ENCODE peak calls at places on chromosomes 3 and 15, in ten cellular contexts. Q, Z, E, K, R, F, G, D, N and J are unnamed samples.
A peak's percentile ranks its signal among the peaks of the same experiment; 100 is the strongest.

GRCh38 chr3:171776411-171776810 is 33.9 kb downstream of the PLD1 start:
- DNase-seq in Z (no peak), G (no peak), E (no peak), K (no peak), R (no peak), F (no peak), Q (no peak), N (no peak), D (no peak), J (no peak)

GRCh38 chr15:39976291-39977274 is 42.7 kb downstream of the EIF2AK4 start:
- DNase-seq in N (peak; percentile 70), F (no peak), R (peak; percentile 40), G (peak; percentile 18), K (no peak), E (peak; percentile 50), Z (peak; percentile 23), D (peak; percentile 55), Q (peak; percentile 65), J (peak; percentile 49)

GRCh38 chr15:101446527-101447167 is 42.9 kb downstream of the PCSK6 start:
- DNase-seq in R (no peak), Z (no peak), Q (no peak), D (no peak), F (no peak), N (no peak), E (no peak), G (no peak), K (no peak), J (no peak)

GRCh38 chr3:109265300-109265699 is 51.0 kb downstream of the DPPA2 start:
- DNase-seq in K (no peak), E (no peak), D (no peak), Q (no peak), G (no peak), N (no peak), Z (no peak), R (no peak), F (no peak), J (no peak)

GRCh38 chr15:71588746-71589145 is 221.6 kb upstream of the NR2E3 start:
- DNase-seq in N (no peak), Q (peak; percentile 40), G (peak; percentile 79), Z (no peak), R (no peak), K (no peak), D (no peak), E (no peak), F (no peak), J (no peak)

GRCh38 chr3:66468016-66468735 is 32.6 kb downstream of the LRIG1 start:
- DNase-seq in N (no peak), F (no peak), Z (no peak), Q (peak; percentile 89), E (no peak), K (no peak), R (no peak), G (no peak), D (no peak), J (no peak)

GRCh38 chr15:81929557-81929956 is 116.3 kb downstream of the MEX3B start:
- DNase-seq in G (no peak), Z (no peak), F (no peak), D (no peak), E (no peak), Q (no peak), N (no peak), K (no peak), R (no peak), J (no peak)

GRCh38 chr15:45499426-45499825 is 23.1 kb downstream of the SLC30A4 start:
- DNase-seq in Z (no peak), Q (peak; percentile 43), K (no peak), R (no peak), D (no peak), N (peak; percentile 32), F (no peak), E (no peak), G (no peak), J (no peak)

GRCh38 chr15:49370782-49371181 is 52.3 kb upstream of the FGF7 start:
- DNase-seq in F (no peak), R (no peak), Z (no peak), N (peak; percentile 3), E (peak; percentile 3), Q (peak; percentile 11), G (no peak), D (no peak), K (no peak), J (no peak)

GRCh38 chr15:57364282-57365007 is 11.9 kb upstream of the CGNL1 start:
- DNase-seq in Q (no peak), N (peak; percentile 14), D (no peak), F (no peak), R (no peak), E (peak; percentile 47), Z (no peak), G (no peak), K (no peak), J (no peak)

GRCh38 chr3:102141096-102141912 is 292.0 kb downstream of the NFKBIZ start:
- DNase-seq in Z (no peak), K (no peak), Q (no peak), N (peak; percentile 76), F (no peak), E (peak; percentile 2), G (no peak), D (no peak), R (no peak), J (no peak)

GRCh38 chr15:72919936-72920455 is 132.3 kb upstream of the NEO1 start:
- DNase-seq in F (no peak), K (no peak), G (no peak), Q (no peak), Z (no peak), R (no peak), D (no peak), N (no peak), E (no peak), J (no peak)

GRCh38 chr15:72925661-72926060 is 126.6 kb upstream of the NEO1 start:
- DNase-seq in K (no peak), G (no peak), Q (no peak), D (no peak), R (no peak), Z (no peak), E (no peak), N (no peak), F (no peak), J (no peak)

GRCh38 chr15:72927451-72927850 is 124.8 kb upstream of the NEO1 start:
- DNase-seq in E (no peak), K (no peak), F (no peak), Z (no peak), N (no peak), D (no peak), G (no peak), R (no peak), Q (no peak), J (no peak)

DNA sequence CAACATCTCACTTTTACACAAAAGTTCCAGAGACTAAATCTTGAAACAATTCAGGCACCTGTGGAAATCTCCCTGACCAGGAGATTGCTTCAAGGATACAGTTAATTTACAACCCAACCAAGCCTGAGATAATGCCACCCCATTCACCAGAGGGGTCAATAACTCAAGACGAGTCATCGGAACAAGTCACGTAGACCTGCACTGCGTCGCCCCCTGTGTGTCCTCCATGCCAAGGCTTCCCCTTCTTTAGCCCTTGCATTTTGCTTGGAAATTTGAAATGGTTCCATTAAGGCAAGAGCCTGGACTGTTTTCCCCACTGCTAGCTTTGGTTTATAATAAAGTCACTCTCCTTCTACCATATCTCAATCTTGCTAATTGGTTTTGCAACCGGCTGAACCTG is 129.0 kb upstream of the NEO1 start:
- DNase-seq in E (no peak), Q (no peak), Z (no peak), G (no peak), F (no peak), R (no peak), D (no peak), K (no peak), N (no peak), J (no peak)
- TF ChIP-seq CTCF in E (no peak), Q (no peak), Z (no peak), G (peak; percentile 11), F (no peak), R (no peak), D (no peak), K (no peak), N (no peak), J (no peak)

DNA sequence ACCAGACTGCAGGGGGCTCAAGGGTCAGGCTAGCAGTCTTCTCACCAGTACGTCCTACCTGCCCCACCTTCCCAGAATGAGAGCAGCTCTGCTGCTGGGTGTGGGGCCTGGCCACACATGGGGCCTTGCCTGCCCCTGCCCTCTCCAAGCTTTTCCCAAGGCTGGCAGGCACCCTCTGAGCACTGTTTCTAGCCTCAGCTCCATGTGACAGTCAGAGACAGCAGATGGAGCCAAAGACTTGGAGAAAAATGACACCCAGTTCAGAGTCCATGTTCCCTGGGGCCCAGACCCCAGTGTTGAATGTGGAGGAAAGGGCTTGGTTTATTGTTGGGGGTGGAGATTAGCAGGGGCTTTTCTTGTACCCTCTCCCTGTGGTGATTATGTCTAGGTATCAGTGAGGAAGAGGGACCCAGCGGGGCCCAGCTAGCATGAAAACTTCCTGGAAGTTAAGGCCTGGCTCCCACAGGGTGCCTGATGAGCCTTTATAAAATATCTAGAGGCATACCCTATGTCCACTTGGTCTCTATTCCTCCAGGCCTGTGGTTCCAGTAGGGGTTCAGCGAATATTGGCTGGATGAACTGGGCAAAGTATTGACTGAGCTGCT is 153.8 kb downstream of the EEFSEC start:
- DNase-seq in Q (no peak), K (no peak), Z (no peak), D (no peak), R (no peak), E (peak; percentile 15), G (no peak), F (no peak), N (peak; percentile 16), J (no peak)
- TF ChIP-seq CTCF in Q (no peak), K (no peak), Z (no peak), D (no peak), R (no peak), E (no peak), G (no peak), F (no peak), N (peak; percentile 10), J (no peak)

GRCh38 chr3:52053307-52054304 is 2.8 kb downstream of the DUSP7 start:
- DNase-seq in R (peak; percentile 66), Z (no peak), Q (no peak), N (peak; percentile 62), D (peak; percentile 38), K (no peak), G (no peak), F (peak; percentile 100), E (no peak), J (no peak)
- TF ChIP-seq CTCF in R (peak; percentile 79), Z (peak; percentile 26), Q (peak; percentile 23), N (peak; percentile 27), D (no peak), K (no peak), G (peak; percentile 70), F (peak; percentile 80), E (peak; percentile 31), J (no peak)

DNA sequence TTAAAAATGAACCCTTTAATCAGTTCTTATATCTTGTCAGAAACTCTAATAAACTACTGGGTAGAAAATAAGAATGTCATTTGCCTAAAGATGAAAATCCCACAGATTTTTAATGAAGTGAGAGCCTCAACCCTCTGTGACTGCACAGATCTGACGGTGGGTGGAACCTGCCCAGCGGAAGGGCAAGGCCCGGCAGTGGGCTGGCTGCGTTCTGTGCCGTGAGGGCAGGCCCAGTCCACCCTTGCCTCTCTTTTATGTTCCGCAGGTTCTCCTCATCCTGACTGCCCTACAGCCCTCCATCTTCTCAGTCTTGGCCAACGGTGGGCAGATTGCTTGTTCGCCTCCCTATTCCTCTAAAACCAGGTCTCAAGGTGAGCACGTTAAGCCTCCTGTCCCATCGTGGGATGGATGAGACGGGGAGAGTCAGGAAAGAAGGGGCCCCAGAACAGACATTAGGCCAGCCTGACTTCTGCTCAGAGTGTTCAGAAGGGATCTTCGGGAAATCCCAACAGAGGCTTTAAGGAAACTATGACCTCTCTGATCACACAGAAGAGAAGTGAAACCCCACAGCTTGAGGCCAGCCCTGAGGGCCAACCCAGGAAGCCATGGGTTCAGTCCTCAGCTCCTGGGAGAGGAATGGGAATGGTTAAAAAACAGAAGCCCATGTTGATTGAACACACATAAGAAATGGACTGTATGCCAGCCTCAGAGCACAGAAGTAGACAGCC is 16.0 kb downstream of the SLC51A start:
- DNase-seq in N (no peak), E (no peak), Z (no peak), Q (no peak), G (no peak), K (no peak), R (peak; percentile 54), D (no peak), F (no peak), J (no peak)
- TF ChIP-seq CTCF in N (no peak), E (no peak), Z (no peak), Q (no peak), G (no peak), K (no peak), R (no peak), D (no peak), F (no peak), J (no peak)